ENCODE peak calls at places on chromosomes 4 and X, in four cellular contexts. One of them, this sample, is unnamed. For H3K27me3, the result is how much of the 10 kb centered on the place peaks cover.

GRCh38 chr4:158895797-158896442 is 127.1 kb downstream of the FNIP2 start:
- DNase-seq in mesenchymal stem cell: peak
- DNase-seq in astrocyte: no peak
- DNase-seq in Karpas-422: no peak
- DNase-seq in this sample: no peak

GRCh38 chr4:84582988-84583870 is at the start of gene CDS1:
- DNase-seq in mesenchymal stem cell: peak
- DNase-seq in astrocyte: no peak
- DNase-seq in Karpas-422: no peak
- DNase-seq in this sample: peak

GRCh38 chrX:3256868-3257267 is 89.6 kb downstream of the MXRA5 start:
- DNase-seq in mesenchymal stem cell: no peak
- DNase-seq in astrocyte: no peak
- DNase-seq in Karpas-422: no peak
- DNase-seq in this sample: no peak

GRCh38 chrX:1205681-1206611 is 6.5 kb downstream of the CRLF2 start:
- DNase-seq in mesenchymal stem cell: peak
- DNase-seq in astrocyte: peak
- DNase-seq in Karpas-422: peak
- DNase-seq in this sample: no peak

GRCh38 chr4:165872443-165873297 is at the start of gene TLL1:
- DNase-seq in mesenchymal stem cell: peak
- DNase-seq in astrocyte: peak
- DNase-seq in Karpas-422: no peak
- DNase-seq in this sample: peak

GRCh38 chr4:139633661-139634060 is 32.0 kb upstream of the MGST2 start:
- DNase-seq in mesenchymal stem cell: peak
- DNase-seq in astrocyte: no peak
- DNase-seq in Karpas-422: peak
- DNase-seq in this sample: peak

GRCh38 chrX:155070038-155070437 is 898 bp downstream of the CMC4 start:
- DNase-seq in mesenchymal stem cell: no peak
- DNase-seq in astrocyte: no peak
- DNase-seq in Karpas-422: peak
- DNase-seq in this sample: no peak

GRCh38 chr4:148435654-148436406 is 6.4 kb downstream of the NR3C2 start:
- DNase-seq in mesenchymal stem cell: no peak
- DNase-seq in astrocyte: no peak
- DNase-seq in Karpas-422: no peak
- DNase-seq in this sample: peak

GRCh38 chr4:188106454-188106853 is 2.9 kb downstream of the TRIML2 start:
- DNase-seq in mesenchymal stem cell: no peak
- DNase-seq in astrocyte: no peak
- DNase-seq in Karpas-422: no peak
- DNase-seq in this sample: no peak

GRCh38 chr4:83074086-83074704 is 39.2 kb downstream of the COPS4 start:
- DNase-seq in mesenchymal stem cell: peak
- DNase-seq in astrocyte: peak
- DNase-seq in Karpas-422: peak
- DNase-seq in this sample: peak

GRCh38 chrX:132474522-132474921 is 14.3 kb downstream of the MBNL3 start:
- DNase-seq in mesenchymal stem cell: no peak
- DNase-seq in astrocyte: no peak
- DNase-seq in Karpas-422: no peak
- DNase-seq in this sample: no peak

GRCh38 chr4:118389731-118390520 is 37.1 kb upstream of the PRSS12 start:
- DNase-seq in mesenchymal stem cell: no peak
- DNase-seq in astrocyte: no peak
- DNase-seq in Karpas-422: no peak
- DNase-seq in this sample: no peak

GRCh38 chrX:14209034-14209433 is 179.3 kb upstream of the GEMIN8 start:
- DNase-seq in mesenchymal stem cell: no peak
- DNase-seq in astrocyte: no peak
- DNase-seq in Karpas-422: no peak
- DNase-seq in this sample: no peak

GRCh38 chr4:48375651-48376291 is 34.4 kb downstream of the SLAIN2 start:
- DNase-seq in mesenchymal stem cell: peak
- DNase-seq in astrocyte: peak
- DNase-seq in Karpas-422: no peak
- DNase-seq in this sample: no peak

GRCh38 chr4:159221280-159221679 is 118.4 kb downstream of the RAPGEF2 start:
- DNase-seq in mesenchymal stem cell: no peak
- DNase-seq in astrocyte: no peak
- DNase-seq in Karpas-422: no peak
- DNase-seq in this sample: no peak

GRCh38 chr4:57131849-57132745 is 21.9 kb upstream of the IGFBP7 start:
- DNase-seq in mesenchymal stem cell: no peak
- DNase-seq in astrocyte: peak
- DNase-seq in Karpas-422: no peak
- DNase-seq in this sample: no peak

GRCh38 chrX:155959018-155959587 is 38.4 kb upstream of the IL9R start:
- DNase-seq in mesenchymal stem cell: no peak
- DNase-seq in astrocyte: no peak
- DNase-seq in Karpas-422: no peak
- DNase-seq in this sample: no peak

GRCh38 chrX:103099706-103100105 is 6.8 kb upstream of the NXF3 start:
- DNase-seq in mesenchymal stem cell: no peak
- DNase-seq in astrocyte: no peak
- DNase-seq in Karpas-422: no peak
- DNase-seq in this sample: no peak

GRCh38 chr4:181301735-181302380 is 941.3 kb upstream of the TENM3 start:
- DNase-seq in mesenchymal stem cell: no peak
- DNase-seq in astrocyte: peak
- DNase-seq in Karpas-422: peak
- DNase-seq in this sample: no peak

GRCh38 chrX:38166478-38167083 is 54.1 kb downstream of the SRPX start:
- DNase-seq in mesenchymal stem cell: peak
- DNase-seq in astrocyte: no peak
- DNase-seq in Karpas-422: peak
- DNase-seq in this sample: no peak

GRCh38 chr4:17490575-17491059 is 21.3 kb downstream of the QDPR start:
- DNase-seq in mesenchymal stem cell: no peak
- DNase-seq in astrocyte: no peak
- DNase-seq in Karpas-422: no peak
- DNase-seq in this sample: no peak

GRCh38 chr4:59881632-59882031 is 1318.5 kb upstream of the ADGRL3 start:
- DNase-seq in mesenchymal stem cell: no peak
- DNase-seq in astrocyte: no peak
- DNase-seq in Karpas-422: no peak
- DNase-seq in this sample: no peak

GRCh38 chrX:3169421-3169820 is 128.2 kb downstream of the ARSF start:
- DNase-seq in mesenchymal stem cell: no peak
- DNase-seq in astrocyte: no peak
- DNase-seq in Karpas-422: no peak
- DNase-seq in this sample: no peak

GRCh38 chrX:9659571-9660195 is 106.0 kb downstream of the GPR143 start:
- DNase-seq in mesenchymal stem cell: peak
- DNase-seq in astrocyte: no peak
- DNase-seq in Karpas-422: no peak
- DNase-seq in this sample: no peak

GRCh38 chr4:32249040-32249439 is 1528.9 kb downstream of the PCDH7 start:
- DNase-seq in mesenchymal stem cell: no peak
- DNase-seq in astrocyte: no peak
- DNase-seq in Karpas-422: no peak
- DNase-seq in this sample: no peak

GRCh38 chr4:76011700-76012387 is 4.5 kb upstream of the CXCL9 start:
- DNase-seq in mesenchymal stem cell: peak
- DNase-seq in astrocyte: peak
- DNase-seq in Karpas-422: no peak
- DNase-seq in this sample: peak

DNA sequence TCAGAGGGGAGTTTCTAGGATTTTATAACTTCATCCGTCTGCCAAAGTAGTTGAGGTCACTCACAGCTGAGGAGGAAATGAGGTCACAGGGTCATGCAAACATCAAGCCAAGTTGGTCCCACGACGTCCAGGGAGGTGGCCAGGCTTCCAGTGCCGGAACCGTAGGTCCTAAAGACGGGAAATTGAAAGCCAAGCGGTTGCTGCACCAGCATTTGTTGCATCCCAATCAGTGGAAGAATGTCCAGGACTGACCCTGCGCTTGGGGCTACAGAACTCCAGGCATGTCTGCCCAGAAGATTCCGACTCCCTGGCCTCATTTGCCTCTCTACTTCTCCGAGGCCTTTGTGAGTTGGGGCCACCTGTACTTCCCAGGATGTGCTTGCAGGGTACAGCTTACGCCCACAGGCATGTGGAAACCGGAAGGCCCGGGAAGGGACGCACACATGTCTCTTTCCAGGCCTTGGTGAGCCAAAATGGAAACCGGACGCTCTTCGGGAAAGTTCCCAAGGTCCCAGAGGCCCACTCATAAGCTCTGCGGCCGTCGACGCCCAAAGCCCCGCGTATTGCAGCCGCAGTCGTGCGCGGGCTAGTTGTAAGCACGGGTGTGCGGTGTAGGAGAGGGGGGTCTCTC is 9.4 kb downstream of the PRDM8 start:
- DNase-seq in mesenchymal stem cell: peak
- DNase-seq in astrocyte: no peak
- DNase-seq in Karpas-422: no peak
- DNase-seq in this sample: no peak
- H3K27me3 ChIP-seq in mesenchymal stem cell: under half
- H3K27me3 ChIP-seq in astrocyte: under half
- H3K27me3 ChIP-seq in Karpas-422: under half
- H3K27me3 ChIP-seq in this sample: under half

GRCh38 chr4:80189581-80189955 is 7.7 kb upstream of the PRDM8 start:
- DNase-seq in mesenchymal stem cell: no peak
- DNase-seq in astrocyte: no peak
- DNase-seq in Karpas-422: no peak
- DNase-seq in this sample: no peak
- H3K27me3 ChIP-seq in mesenchymal stem cell: under half
- H3K27me3 ChIP-seq in astrocyte: half or more
- H3K27me3 ChIP-seq in Karpas-422: under half
- H3K27me3 ChIP-seq in this sample: half or more

GRCh38 chrX:49704692-49705404 is 9.1 kb upstream of the PAGE1 start:
- DNase-seq in mesenchymal stem cell: no peak
- DNase-seq in astrocyte: no peak
- DNase-seq in Karpas-422: no peak
- DNase-seq in this sample: no peak
- H3K27me3 ChIP-seq in mesenchymal stem cell: under half
- H3K27me3 ChIP-seq in astrocyte: under half
- H3K27me3 ChIP-seq in Karpas-422: under half
- H3K27me3 ChIP-seq in this sample: under half

GRCh38 chr4:814312-814850 is 11.5 kb downstream of the CPLX1 start:
- DNase-seq in mesenchymal stem cell: no peak
- DNase-seq in astrocyte: no peak
- DNase-seq in Karpas-422: no peak
- DNase-seq in this sample: no peak
- H3K27me3 ChIP-seq in mesenchymal stem cell: half or more
- H3K27me3 ChIP-seq in astrocyte: under half
- H3K27me3 ChIP-seq in Karpas-422: under half
- H3K27me3 ChIP-seq in this sample: half or more

GRCh38 chr4:183095199-183095512 is 3.9 kb upstream of the WWC2 start:
- DNase-seq in mesenchymal stem cell: no peak
- DNase-seq in astrocyte: no peak
- DNase-seq in Karpas-422: no peak
- DNase-seq in this sample: no peak
- H3K27me3 ChIP-seq in mesenchymal stem cell: under half
- H3K27me3 ChIP-seq in astrocyte: under half
- H3K27me3 ChIP-seq in Karpas-422: under half
- H3K27me3 ChIP-seq in this sample: under half

GRCh38 chr4:8163436-8164193 is 5.0 kb upstream of the ABLIM2 start:
- DNase-seq in mesenchymal stem cell: no peak
- DNase-seq in astrocyte: no peak
- DNase-seq in Karpas-422: no peak
- DNase-seq in this sample: no peak
- H3K27me3 ChIP-seq in mesenchymal stem cell: half or more
- H3K27me3 ChIP-seq in astrocyte: under half
- H3K27me3 ChIP-seq in Karpas-422: under half
- H3K27me3 ChIP-seq in this sample: under half

GRCh38 chrX:110743679-110744340 is 51.8 kb downstream of the CHRDL1 start:
- DNase-seq in mesenchymal stem cell: no peak
- DNase-seq in astrocyte: no peak
- DNase-seq in Karpas-422: no peak
- DNase-seq in this sample: no peak
- H3K27me3 ChIP-seq in mesenchymal stem cell: under half
- H3K27me3 ChIP-seq in astrocyte: under half
- H3K27me3 ChIP-seq in Karpas-422: under half
- H3K27me3 ChIP-seq in this sample: under half

DNA sequence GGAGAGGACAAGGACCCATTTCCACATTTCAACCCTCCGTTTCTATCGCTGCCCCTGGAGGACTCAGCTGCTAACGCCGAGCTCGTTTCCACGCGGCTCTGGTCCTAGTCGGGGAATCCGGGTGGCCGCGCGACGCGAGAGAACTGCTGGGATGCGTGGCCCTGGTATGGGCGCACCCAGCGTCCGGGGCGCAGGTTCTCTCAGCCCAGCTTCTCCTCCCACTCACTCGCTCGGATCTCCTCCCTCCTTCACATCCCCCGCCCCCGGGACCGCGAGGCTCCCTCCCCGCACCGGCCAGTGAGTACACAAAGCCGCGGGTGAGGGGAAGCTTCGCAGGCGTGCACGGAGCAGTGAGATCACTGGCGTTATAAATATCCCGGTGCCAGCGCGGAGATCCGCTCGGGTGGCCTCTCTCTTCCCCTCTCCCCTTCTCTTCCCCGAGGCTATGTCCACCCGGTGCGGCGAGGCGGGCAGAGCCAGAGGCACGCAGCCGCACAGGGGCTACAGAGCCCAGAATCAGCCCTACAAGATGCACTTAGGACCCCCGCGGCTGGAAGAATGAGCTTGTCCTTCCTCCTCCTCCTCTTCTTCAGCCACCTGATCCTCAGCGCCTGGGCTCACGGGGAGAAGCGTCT is at the start of gene FGF5:
- DNase-seq in mesenchymal stem cell: peak
- DNase-seq in astrocyte: peak
- DNase-seq in Karpas-422: no peak
- DNase-seq in this sample: peak
- H3K27me3 ChIP-seq in mesenchymal stem cell: under half
- H3K27me3 ChIP-seq in astrocyte: under half
- H3K27me3 ChIP-seq in Karpas-422: under half
- H3K27me3 ChIP-seq in this sample: half or more

GRCh38 chr4:133149364-133149695 is 236 bp downstream of the PCDH10 start:
- DNase-seq in mesenchymal stem cell: no peak
- DNase-seq in astrocyte: no peak
- DNase-seq in Karpas-422: no peak
- DNase-seq in this sample: no peak
- H3K27me3 ChIP-seq in mesenchymal stem cell: under half
- H3K27me3 ChIP-seq in astrocyte: under half
- H3K27me3 ChIP-seq in Karpas-422: under half
- H3K27me3 ChIP-seq in this sample: half or more